ENCODE peak calls at places on chromosomes 1 and 21, in six cellular contexts. I, N, U, Y, S and A are unnamed samples.
A peak's percentile ranks its signal among the peaks of the same experiment; 100 is the strongest.

GRCh38 chr1:215682232-215682631 is 115.1 kb downstream of the KCTD3 start:
- DNase-seq in I (no peak), N (no peak), U (no peak), Y (no peak), S (peak; percentile 15), A (no peak)

GRCh38 chr1:226201029-226201593 is 14.6 kb upstream of the ACBD3 start:
- DNase-seq in I (no peak), N (no peak), U (no peak), Y (peak; percentile 49), S (no peak), A (no peak)

GRCh38 chr1:65178235-65178634 is 30.2 kb downstream of the AK4 start:
- DNase-seq in I (no peak), N (no peak), U (no peak), Y (no peak), S (no peak), A (no peak)

GRCh38 chr1:109538827-109539555 is 681 bp upstream of the GPR61 start:
- DNase-seq in I (no peak), N (no peak), U (no peak), Y (no peak), S (no peak), A (no peak)

GRCh38 chr21:21057349-21058062 is 59.3 kb downstream of the NCAM2 start:
- DNase-seq in I (no peak), N (no peak), U (no peak), Y (no peak), S (no peak), A (no peak)

GRCh38 chr1:221509575-221510360 is 232.1 kb downstream of the DUSP10 start:
- DNase-seq in I (no peak), N (peak; percentile 45), U (no peak), Y (no peak), S (peak; percentile 80), A (no peak)

GRCh38 chr1:5938068-5938740 is 54.0 kb downstream of the NPHP4 start:
- DNase-seq in I (no peak), N (peak; percentile 91), U (no peak), Y (no peak), S (peak; percentile 66), A (no peak)

GRCh38 chr21:25721987-25722386 is 12.7 kb downstream of the ATP5PF start:
- DNase-seq in I (no peak), N (no peak), U (no peak), Y (no peak), S (no peak), A (no peak)

GRCh38 chr1:203536575-203536974 is 42.6 kb downstream of the OPTC start:
- DNase-seq in I (no peak), N (no peak), U (no peak), Y (no peak), S (no peak), A (no peak)

GRCh38 chr1:221149676-221150075 is 270.4 kb downstream of the HLX start:
- DNase-seq in I (no peak), N (no peak), U (no peak), Y (no peak), S (no peak), A (no peak)

GRCh38 chr1:114349891-114350605 is 161.0 kb downstream of the TRIM33 start:
- DNase-seq in I (no peak), N (no peak), U (no peak), Y (no peak), S (no peak), A (no peak)

GRCh38 chr1:47187926-47188250 is 1.9 kb downstream of the PDZK1IP1 start:
- DNase-seq in I (no peak), N (no peak), U (no peak), Y (no peak), S (no peak), A (no peak)

GRCh38 chr21:16037386-16037785 is 307.6 kb downstream of the USP25 start:
- DNase-seq in I (no peak), N (peak; percentile 72), U (no peak), Y (no peak), S (no peak), A (no peak)

GRCh38 chr1:235642021-235642942 is 7.3 kb downstream of the GNG4 start:
- DNase-seq in I (peak; percentile 35), N (peak; percentile 70), U (peak; percentile 62), Y (no peak), S (no peak), A (no peak)

GRCh38 chr1:213779228-213779627 is 208.5 kb upstream of the PROX1 start:
- DNase-seq in I (no peak), N (no peak), U (no peak), Y (no peak), S (no peak), A (peak; percentile 23)

GRCh38 chr1:236206548-236206947 is 64.2 kb downstream of the GPR137B start:
- DNase-seq in I (no peak), N (no peak), U (no peak), Y (peak; percentile 55), S (no peak), A (peak; percentile 20)

GRCh38 chr1:32180186-32181060 is 948 bp downstream of the TXLNA start:
- DNase-seq in I (peak; percentile 66), N (peak; percentile 50), U (no peak), Y (peak; percentile 63), S (peak; percentile 80), A (peak; percentile 49)

GRCh38 chr1:52637946-52638345 is 5.0 kb downstream of the SHISAL2A start:
- DNase-seq in I (no peak), N (no peak), U (no peak), Y (no peak), S (no peak), A (no peak)
- H3K9ac ChIP-seq in I (no peak overlapping the region), N (no peak overlapping the region), U (no peak overlapping the region), Y (no peak overlapping the region), S (no peak overlapping the region), A (no peak overlapping the region)

DNA sequence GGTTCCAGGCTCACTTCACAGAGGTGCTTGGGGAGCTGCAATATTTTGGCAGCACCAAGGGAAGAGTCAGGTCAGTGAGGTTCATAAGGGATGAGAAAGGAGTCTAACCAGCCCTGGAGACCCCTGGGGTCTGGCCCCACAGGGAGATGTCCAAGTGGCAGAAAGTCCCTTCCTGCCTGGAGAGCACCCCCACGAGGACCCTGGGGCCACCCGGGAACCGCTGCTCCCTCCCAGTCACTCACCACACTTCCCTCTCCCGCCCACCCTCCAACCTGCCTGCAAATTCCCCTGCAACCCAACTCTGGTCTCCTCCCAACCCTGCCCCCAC is 6.5 kb upstream of the ITGB2 start:
- DNase-seq in I (no peak), N (no peak), U (no peak), Y (no peak), S (no peak), A (no peak)
- H3K9ac ChIP-seq in I (no peak overlapping the region), N (no peak overlapping the region), U (no peak overlapping the region), Y (no peak overlapping the region), S (peak overlapping the region; percentile 37), A (no peak overlapping the region)

GRCh38 chr1:70685300-70686286 is 274.5 kb downstream of the CTH start:
- DNase-seq in I (peak; percentile 60), N (peak; percentile 20), U (peak; percentile 64), Y (peak; percentile 72), S (peak; percentile 81), A (peak; percentile 58)
- H3K9ac ChIP-seq in I (no peak overlapping the region), N (no peak overlapping the region), U (no peak overlapping the region), Y (no peak overlapping the region), S (peak overlapping the region; percentile 33), A (no peak overlapping the region)

GRCh38 chr1:222930097-222930496 is 115.3 kb downstream of the DISP1 start:
- DNase-seq in I (no peak), N (no peak), U (no peak), Y (no peak), S (no peak), A (no peak)
- H3K9ac ChIP-seq in I (no peak overlapping the region), N (no peak overlapping the region), U (no peak overlapping the region), Y (no peak overlapping the region), S (no peak overlapping the region), A (no peak overlapping the region)

DNA sequence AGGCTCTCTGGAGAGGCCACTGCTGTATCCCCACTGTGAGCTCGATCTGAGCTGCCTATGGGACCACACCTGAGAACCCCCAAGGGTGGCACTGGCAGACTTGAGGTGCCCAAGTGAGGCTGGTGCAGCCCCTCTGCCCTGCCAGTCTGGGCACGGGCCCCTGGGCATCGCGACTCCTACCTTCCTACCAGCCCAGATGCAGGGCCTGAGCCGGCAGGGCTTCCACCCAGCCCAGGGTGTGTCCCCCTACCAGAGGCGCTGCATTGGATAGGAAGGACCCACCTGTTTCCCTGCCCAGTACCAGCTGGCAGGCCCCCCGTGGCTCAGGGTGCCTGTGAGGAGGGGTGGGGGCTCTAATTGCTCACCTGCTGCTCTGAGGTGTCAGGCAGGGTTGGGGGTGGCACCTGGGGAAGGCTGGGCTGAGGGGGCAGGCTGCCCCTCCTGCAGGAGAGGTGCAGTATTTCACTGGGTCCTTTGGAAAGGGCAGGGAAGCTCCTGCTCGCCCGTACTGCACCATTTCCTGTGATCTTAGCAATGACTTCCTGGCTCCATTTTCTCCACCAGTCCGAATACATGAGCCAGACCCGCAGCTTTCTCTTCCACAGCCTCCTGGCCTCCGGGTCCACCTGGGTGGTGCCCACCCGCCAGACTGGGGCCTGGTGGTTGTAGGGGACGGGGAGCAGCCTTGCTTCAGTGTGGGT is 11.8 kb downstream of the TP73 start:
- DNase-seq in I (peak; percentile 10), N (no peak), U (no peak), Y (no peak), S (no peak), A (no peak)
- H3K9ac ChIP-seq in I (no peak overlapping the region), N (no peak overlapping the region), U (no peak overlapping the region), Y (no peak overlapping the region), S (no peak overlapping the region), A (no peak overlapping the region)

DNA sequence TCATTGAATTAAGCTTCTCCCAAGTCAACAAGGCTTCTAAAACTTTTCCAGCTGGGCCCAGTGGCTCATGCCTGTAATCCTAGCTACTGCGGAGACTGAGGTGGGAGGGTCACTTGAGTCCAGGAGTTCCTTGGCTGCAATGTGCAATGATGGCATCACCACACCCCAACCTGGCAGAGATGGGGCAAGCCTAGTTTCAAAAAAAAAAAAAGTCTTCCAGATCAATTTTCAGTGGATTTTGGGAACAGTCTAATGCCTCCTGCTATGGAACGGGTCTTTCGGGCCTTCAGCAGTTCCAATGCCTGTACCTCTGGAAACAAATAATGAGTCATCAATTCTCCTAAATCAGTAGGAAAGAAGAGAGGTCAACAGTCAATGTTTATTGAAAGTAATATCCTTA is 38.0 kb downstream of the FMO4 start:
- DNase-seq in I (no peak), N (no peak), U (no peak), Y (no peak), S (no peak), A (no peak)
- H3K9ac ChIP-seq in I (no peak overlapping the region), N (no peak overlapping the region), U (no peak overlapping the region), Y (no peak overlapping the region), S (no peak overlapping the region), A (no peak overlapping the region)

DNA sequence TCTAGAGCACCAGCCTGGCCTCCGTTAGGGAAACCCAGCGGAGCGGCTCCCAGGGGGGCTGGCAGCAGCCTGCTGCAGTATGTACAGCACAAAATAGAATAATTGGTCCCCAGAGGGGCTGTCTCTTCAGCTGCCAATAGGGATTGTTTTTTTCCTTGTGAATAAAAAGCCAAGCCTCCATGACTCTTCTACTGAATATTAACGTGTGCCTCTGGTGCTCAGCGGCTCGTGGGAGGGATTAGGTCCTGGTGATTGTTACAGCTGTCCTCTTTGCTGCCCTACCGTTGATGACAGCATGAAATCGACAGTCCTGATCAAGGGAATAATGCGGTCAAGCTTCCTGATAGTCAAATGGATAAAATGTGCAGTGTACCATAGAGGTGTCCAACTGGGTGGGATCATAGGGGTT is 190.7 kb upstream of the RUNX1 start:
- DNase-seq in I (no peak), N (no peak), U (peak; percentile 6), Y (peak; percentile 41), S (no peak), A (no peak)
- H3K9ac ChIP-seq in I (no peak overlapping the region), N (no peak overlapping the region), U (no peak overlapping the region), Y (no peak overlapping the region), S (peak overlapping the region; percentile 7), A (no peak overlapping the region)